ENCODE peak calls at places on chromosomes 3 and 15, in nine cellular contexts. One of them, this sample, is unnamed.

GRCh38 chr3:50165388-50166308 is 10.5 kb downstream of the SEMA3F start:
- DNase-seq in OCI-LY7: no peak
- DNase-seq in body of pancreas: no peak
- DNase-seq in tibial nerve: no peak
- DNase-seq in HCT116: no peak
- DNase-seq in brain microvascular endothelial cell: no peak
- DNase-seq in endothelial cell: peak; percentile 41
- DNase-seq in cardiac fibroblast: no peak
- DNase-seq in GM12865: no peak
- DNase-seq in this sample: no peak

GRCh38 chr3:51362476-51362875 is 22.6 kb upstream of the MANF start:
- DNase-seq in OCI-LY7: no peak
- DNase-seq in body of pancreas: no peak
- DNase-seq in tibial nerve: no peak
- DNase-seq in HCT116: no peak
- DNase-seq in brain microvascular endothelial cell: no peak
- DNase-seq in endothelial cell: no peak
- DNase-seq in cardiac fibroblast: no peak
- DNase-seq in GM12865: no peak
- DNase-seq in this sample: no peak

GRCh38 chr3:65831733-65832425 is 206.8 kb downstream of the MAGI1 start:
- DNase-seq in OCI-LY7: no peak
- DNase-seq in body of pancreas: no peak
- DNase-seq in tibial nerve: no peak
- DNase-seq in HCT116: no peak
- DNase-seq in brain microvascular endothelial cell: no peak
- DNase-seq in endothelial cell: no peak
- DNase-seq in cardiac fibroblast: peak; percentile 85
- DNase-seq in GM12865: peak; percentile 14
- DNase-seq in this sample: no peak

GRCh38 chr3:174322789-174323188 is 536.3 kb upstream of the NAALADL2 start:
- DNase-seq in OCI-LY7: no peak
- DNase-seq in body of pancreas: no peak
- DNase-seq in tibial nerve: no peak
- DNase-seq in HCT116: no peak
- DNase-seq in brain microvascular endothelial cell: no peak
- DNase-seq in endothelial cell: no peak
- DNase-seq in cardiac fibroblast: no peak
- DNase-seq in GM12865: no peak
- DNase-seq in this sample: no peak

GRCh38 chr15:72306211-72306785 is 13.7 kb downstream of the CELF6 start:
- DNase-seq in OCI-LY7: peak; percentile 31
- DNase-seq in body of pancreas: no peak
- DNase-seq in tibial nerve: no peak
- DNase-seq in HCT116: no peak
- DNase-seq in brain microvascular endothelial cell: peak; percentile 12
- DNase-seq in endothelial cell: peak; percentile 58
- DNase-seq in cardiac fibroblast: peak; percentile 64
- DNase-seq in GM12865: peak; percentile 58
- DNase-seq in this sample: no peak

GRCh38 chr3:61521229-61521628 is 40.1 kb upstream of the PTPRG start:
- DNase-seq in OCI-LY7: no peak
- DNase-seq in body of pancreas: no peak
- DNase-seq in tibial nerve: no peak
- DNase-seq in HCT116: no peak
- DNase-seq in brain microvascular endothelial cell: no peak
- DNase-seq in endothelial cell: no peak
- DNase-seq in cardiac fibroblast: no peak
- DNase-seq in GM12865: peak; percentile 70
- DNase-seq in this sample: peak; percentile 68

GRCh38 chr3:15331606-15332404 is 581 bp downstream of the SH3BP5 start:
- DNase-seq in OCI-LY7: peak; percentile 52
- DNase-seq in body of pancreas: peak; percentile 20
- DNase-seq in tibial nerve: no peak
- DNase-seq in HCT116: no peak
- DNase-seq in brain microvascular endothelial cell: no peak
- DNase-seq in endothelial cell: peak; percentile 9
- DNase-seq in cardiac fibroblast: no peak
- DNase-seq in GM12865: peak; percentile 25
- DNase-seq in this sample: peak; percentile 48

GRCh38 chr3:10377148-10377725 is 56.3 kb upstream of the SEC13 start:
- DNase-seq in OCI-LY7: no peak
- DNase-seq in body of pancreas: no peak
- DNase-seq in tibial nerve: no peak
- DNase-seq in HCT116: no peak
- DNase-seq in brain microvascular endothelial cell: no peak
- DNase-seq in endothelial cell: no peak
- DNase-seq in cardiac fibroblast: no peak
- DNase-seq in GM12865: no peak
- DNase-seq in this sample: no peak

GRCh38 chr3:148642616-148643015 is 55.1 kb upstream of the AGTR1 start:
- DNase-seq in OCI-LY7: no peak
- DNase-seq in body of pancreas: no peak
- DNase-seq in tibial nerve: no peak
- DNase-seq in HCT116: no peak
- DNase-seq in brain microvascular endothelial cell: no peak
- DNase-seq in endothelial cell: no peak
- DNase-seq in cardiac fibroblast: peak; percentile 73
- DNase-seq in GM12865: no peak
- DNase-seq in this sample: no peak

GRCh38 chr3:162302983-162303624 is 806.5 kb downstream of the OTOL1 start:
- DNase-seq in OCI-LY7: no peak
- DNase-seq in body of pancreas: no peak
- DNase-seq in tibial nerve: no peak
- DNase-seq in HCT116: no peak
- DNase-seq in brain microvascular endothelial cell: peak; percentile 39
- DNase-seq in endothelial cell: no peak
- DNase-seq in cardiac fibroblast: peak; percentile 51
- DNase-seq in GM12865: peak; percentile 1
- DNase-seq in this sample: no peak
- TF ChIP-seq CTCF in OCI-LY7: no peak
- TF ChIP-seq CTCF in body of pancreas: no peak
- TF ChIP-seq CTCF in tibial nerve: no peak
- TF ChIP-seq CTCF in HCT116: no peak
- TF ChIP-seq CTCF in brain microvascular endothelial cell: no peak
- TF ChIP-seq CTCF in endothelial cell: no peak
- TF ChIP-seq CTCF in cardiac fibroblast: no peak
- TF ChIP-seq CTCF in GM12865: no peak
- TF ChIP-seq CTCF in this sample: no peak

GRCh38 chr3:179933079-179933478 is 103.7 kb downstream of the PEX5L start:
- DNase-seq in OCI-LY7: no peak
- DNase-seq in body of pancreas: no peak
- DNase-seq in tibial nerve: no peak
- DNase-seq in HCT116: no peak
- DNase-seq in brain microvascular endothelial cell: no peak
- DNase-seq in endothelial cell: no peak
- DNase-seq in cardiac fibroblast: no peak
- DNase-seq in GM12865: no peak
- DNase-seq in this sample: no peak

GRCh38 chr3:179927191-179927590 is 109.5 kb downstream of the PEX5L start:
- DNase-seq in OCI-LY7: no peak
- DNase-seq in body of pancreas: no peak
- DNase-seq in tibial nerve: no peak
- DNase-seq in HCT116: no peak
- DNase-seq in brain microvascular endothelial cell: no peak
- DNase-seq in endothelial cell: no peak
- DNase-seq in cardiac fibroblast: no peak
- DNase-seq in GM12865: no peak
- DNase-seq in this sample: no peak

GRCh38 chr3:179933872-179934271 is 102.9 kb downstream of the PEX5L start:
- DNase-seq in OCI-LY7: no peak
- DNase-seq in body of pancreas: no peak
- DNase-seq in tibial nerve: no peak
- DNase-seq in HCT116: no peak
- DNase-seq in brain microvascular endothelial cell: no peak
- DNase-seq in endothelial cell: no peak
- DNase-seq in cardiac fibroblast: no peak
- DNase-seq in GM12865: no peak
- DNase-seq in this sample: no peak

DNA sequence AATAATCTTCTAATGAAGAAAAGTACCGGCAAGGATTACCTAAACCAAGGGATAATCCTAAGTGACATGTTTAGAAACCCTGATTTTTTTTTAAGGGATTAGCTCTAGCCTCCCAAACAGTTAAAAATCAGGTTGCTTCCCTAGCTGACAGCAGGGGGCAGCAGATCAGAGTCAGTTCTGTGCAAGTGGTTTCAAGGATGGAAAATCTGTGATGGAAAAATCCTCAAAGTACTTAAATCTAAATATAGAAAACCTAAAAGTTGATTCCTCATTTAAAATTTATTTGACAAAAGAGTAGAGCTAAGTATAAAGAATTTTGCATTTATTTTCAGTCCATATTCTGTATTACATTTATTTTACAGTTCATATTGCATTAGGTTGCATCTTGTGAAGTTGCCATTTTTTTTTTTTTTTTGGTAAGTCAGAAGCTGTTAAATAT is 107.6 kb downstream of the PEX5L start:
- DNase-seq in OCI-LY7: peak; percentile 68
- DNase-seq in body of pancreas: peak; percentile 68
- DNase-seq in tibial nerve: peak; percentile 28
- DNase-seq in HCT116: peak; percentile 37
- DNase-seq in brain microvascular endothelial cell: peak; percentile 55
- DNase-seq in endothelial cell: peak; percentile 68
- DNase-seq in cardiac fibroblast: peak; percentile 83
- DNase-seq in GM12865: peak; percentile 76
- DNase-seq in this sample: peak; percentile 43
- TF ChIP-seq CTCF in OCI-LY7: peak; percentile 99
- TF ChIP-seq CTCF in body of pancreas: peak; percentile 67
- TF ChIP-seq CTCF in tibial nerve: peak; percentile 69
- TF ChIP-seq CTCF in HCT116: peak; percentile 79
- TF ChIP-seq CTCF in brain microvascular endothelial cell: peak; percentile 88
- TF ChIP-seq CTCF in endothelial cell: peak; percentile 83
- TF ChIP-seq CTCF in cardiac fibroblast: peak; percentile 77
- TF ChIP-seq CTCF in GM12865: peak; percentile 70
- TF ChIP-seq CTCF in this sample: peak; percentile 83

GRCh38 chr15:60301024-60301423 is 96.8 kb downstream of the ANXA2 start:
- DNase-seq in OCI-LY7: peak; percentile 8
- DNase-seq in body of pancreas: no peak
- DNase-seq in tibial nerve: no peak
- DNase-seq in HCT116: peak; percentile 27
- DNase-seq in brain microvascular endothelial cell: no peak
- DNase-seq in endothelial cell: no peak
- DNase-seq in cardiac fibroblast: peak; percentile 10
- DNase-seq in GM12865: peak; percentile 3
- DNase-seq in this sample: no peak

GRCh38 chr15:60297047-60297446 is 100.7 kb downstream of the ANXA2 start:
- DNase-seq in OCI-LY7: no peak
- DNase-seq in body of pancreas: no peak
- DNase-seq in tibial nerve: no peak
- DNase-seq in HCT116: no peak
- DNase-seq in brain microvascular endothelial cell: no peak
- DNase-seq in endothelial cell: no peak
- DNase-seq in cardiac fibroblast: no peak
- DNase-seq in GM12865: peak; percentile 33
- DNase-seq in this sample: no peak

DNA sequence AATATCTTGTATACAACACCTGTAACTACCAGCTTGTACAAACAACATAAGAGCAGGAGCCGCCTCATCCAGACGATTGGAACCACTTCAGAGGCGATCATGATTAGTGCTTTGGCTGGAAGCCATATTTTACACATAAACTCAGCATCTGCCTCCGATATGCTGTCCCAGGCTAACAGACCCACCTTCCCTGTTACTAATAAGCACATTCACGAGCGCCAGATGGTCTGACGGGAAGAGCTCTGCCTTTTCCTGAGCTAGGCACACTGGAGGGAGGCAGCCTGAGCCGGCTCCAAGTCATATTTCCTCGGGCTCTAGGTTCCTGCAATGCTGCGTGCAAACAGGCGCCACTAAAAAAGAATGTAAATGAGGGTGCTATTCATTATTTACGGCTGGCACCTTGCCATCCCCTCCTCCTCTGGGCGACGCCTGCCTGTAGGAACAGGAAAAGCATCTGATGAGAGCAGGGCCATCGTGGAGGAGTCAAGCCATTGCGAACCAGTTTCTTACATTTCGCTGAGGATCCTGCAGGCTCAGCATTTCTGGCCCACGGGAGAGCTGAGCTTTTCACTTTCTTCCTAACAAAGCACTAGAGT is 98.2 kb downstream of the ANXA2 start:
- DNase-seq in OCI-LY7: no peak
- DNase-seq in body of pancreas: peak; percentile 46
- DNase-seq in tibial nerve: no peak
- DNase-seq in HCT116: peak; percentile 8
- DNase-seq in brain microvascular endothelial cell: no peak
- DNase-seq in endothelial cell: no peak
- DNase-seq in cardiac fibroblast: peak; percentile 15
- DNase-seq in GM12865: no peak
- DNase-seq in this sample: no peak
- TF ChIP-seq CTCF in OCI-LY7: no peak
- TF ChIP-seq CTCF in body of pancreas: peak; percentile 28
- TF ChIP-seq CTCF in tibial nerve: no peak
- TF ChIP-seq CTCF in HCT116: peak; percentile 27
- TF ChIP-seq CTCF in brain microvascular endothelial cell: peak; percentile 39
- TF ChIP-seq CTCF in endothelial cell: no peak
- TF ChIP-seq CTCF in cardiac fibroblast: peak; percentile 9
- TF ChIP-seq CTCF in GM12865: no peak
- TF ChIP-seq CTCF in this sample: no peak

GRCh38 chr3:40073310-40074007 is 236.0 kb upstream of the EIF1B start:
- DNase-seq in OCI-LY7: no peak
- DNase-seq in body of pancreas: no peak
- DNase-seq in tibial nerve: no peak
- DNase-seq in HCT116: peak; percentile 0
- DNase-seq in brain microvascular endothelial cell: no peak
- DNase-seq in endothelial cell: peak; percentile 44
- DNase-seq in cardiac fibroblast: no peak
- DNase-seq in GM12865: no peak
- DNase-seq in this sample: no peak
- TF ChIP-seq CTCF in OCI-LY7: peak; percentile 27
- TF ChIP-seq CTCF in body of pancreas: no peak
- TF ChIP-seq CTCF in tibial nerve: no peak
- TF ChIP-seq CTCF in HCT116: peak; percentile 20
- TF ChIP-seq CTCF in brain microvascular endothelial cell: peak; percentile 12
- TF ChIP-seq CTCF in endothelial cell: no peak
- TF ChIP-seq CTCF in cardiac fibroblast: peak; percentile 19
- TF ChIP-seq CTCF in GM12865: no peak
- TF ChIP-seq CTCF in this sample: no peak

GRCh38 chr15:98292442-98293240 is 332.1 kb downstream of the ARRDC4 start:
- DNase-seq in OCI-LY7: peak; percentile 42
- DNase-seq in body of pancreas: peak; percentile 32
- DNase-seq in tibial nerve: peak; percentile 19
- DNase-seq in HCT116: peak; percentile 21
- DNase-seq in brain microvascular endothelial cell: peak; percentile 5
- DNase-seq in endothelial cell: peak; percentile 81
- DNase-seq in cardiac fibroblast: peak; percentile 28
- DNase-seq in GM12865: peak; percentile 60
- DNase-seq in this sample: peak; percentile 77
- TF ChIP-seq CTCF in OCI-LY7: peak; percentile 80
- TF ChIP-seq CTCF in body of pancreas: peak; percentile 34
- TF ChIP-seq CTCF in tibial nerve: peak; percentile 41
- TF ChIP-seq CTCF in HCT116: peak; percentile 84
- TF ChIP-seq CTCF in brain microvascular endothelial cell: peak; percentile 71
- TF ChIP-seq CTCF in endothelial cell: peak; percentile 81
- TF ChIP-seq CTCF in cardiac fibroblast: peak; percentile 61
- TF ChIP-seq CTCF in GM12865: peak; percentile 79
- TF ChIP-seq CTCF in this sample: peak; percentile 75